ENCODE peak calls at places on chromosomes 12 and 14, in six cellular contexts. One of them, this sample, is unnamed.

GRCh38 chr14:22981090-22982012 is 1.0 kb downstream of the AJUBA start:
- DNase-seq in M059J: peak; percentile 38
- DNase-seq in mucosa of gallbladder: no peak
- DNase-seq in EL: peak; percentile 25
- DNase-seq in AG04449: no peak
- DNase-seq in effector CD4-positive, alpha-beta T cell: no peak
- DNase-seq in this sample: peak; percentile 15

GRCh38 chr14:70622111-70622712 is 19.5 kb upstream of the TTC9 start:
- DNase-seq in M059J: peak; percentile 49
- DNase-seq in effector CD4-positive, alpha-beta T cell: peak; percentile 48
- DNase-seq in AG04449: no peak
- DNase-seq in EL: peak; percentile 31
- DNase-seq in mucosa of gallbladder: peak; percentile 33
- DNase-seq in this sample: peak; percentile 47

GRCh38 chr14:68663385-68664076 is 129.3 kb downstream of the ZFP36L1 start:
- DNase-seq in mucosa of gallbladder: no peak
- DNase-seq in AG04449: no peak
- DNase-seq in EL: no peak
- DNase-seq in effector CD4-positive, alpha-beta T cell: no peak
- DNase-seq in M059J: peak; percentile 34
- DNase-seq in this sample: peak; percentile 28

GRCh38 chr14:73426877-73427276 is 31.5 kb downstream of the NUMB start:
- DNase-seq in EL: peak; percentile 75
- DNase-seq in M059J: peak; percentile 94
- DNase-seq in mucosa of gallbladder: no peak
- DNase-seq in AG04449: no peak
- DNase-seq in effector CD4-positive, alpha-beta T cell: no peak
- DNase-seq in this sample: no peak

GRCh38 chr12:52011602-52012214 is 5.0 kb downstream of the TAMALIN start:
- DNase-seq in mucosa of gallbladder: no peak
- DNase-seq in AG04449: no peak
- DNase-seq in M059J: no peak
- DNase-seq in EL: no peak
- DNase-seq in effector CD4-positive, alpha-beta T cell: no peak
- DNase-seq in this sample: no peak

GRCh38 chr12:52601671-52602070 is 408 bp upstream of the KRT72 start:
- DNase-seq in M059J: no peak
- DNase-seq in mucosa of gallbladder: no peak
- DNase-seq in effector CD4-positive, alpha-beta T cell: no peak
- DNase-seq in EL: no peak
- DNase-seq in AG04449: no peak
- DNase-seq in this sample: no peak

GRCh38 chr12:111437816-111438454 is 32.2 kb downstream of the SH2B3 start:
- DNase-seq in effector CD4-positive, alpha-beta T cell: no peak
- DNase-seq in AG04449: no peak
- DNase-seq in mucosa of gallbladder: peak; percentile 61
- DNase-seq in EL: peak; percentile 92
- DNase-seq in M059J: peak; percentile 87
- DNase-seq in this sample: no peak

GRCh38 chr12:50212071-50212467 is 44.9 kb upstream of the CERS5 start:
- DNase-seq in effector CD4-positive, alpha-beta T cell: no peak
- DNase-seq in mucosa of gallbladder: no peak
- DNase-seq in AG04449: no peak
- DNase-seq in EL: peak; percentile 28
- DNase-seq in M059J: no peak
- DNase-seq in this sample: no peak

GRCh38 chr12:103791350-103791920 is 49.6 kb downstream of the NT5DC3 start:
- DNase-seq in AG04449: no peak
- DNase-seq in M059J: peak; percentile 47
- DNase-seq in EL: no peak
- DNase-seq in mucosa of gallbladder: no peak
- DNase-seq in effector CD4-positive, alpha-beta T cell: no peak
- DNase-seq in this sample: no peak

GRCh38 chr12:53065975-53066593 is 13.1 kb downstream of the SPRYD3 start:
- DNase-seq in AG04449: no peak
- DNase-seq in EL: peak; percentile 83
- DNase-seq in mucosa of gallbladder: peak; percentile 74
- DNase-seq in effector CD4-positive, alpha-beta T cell: peak; percentile 66
- DNase-seq in M059J: peak; percentile 77
- DNase-seq in this sample: peak; percentile 63

GRCh38 chr12:95922231-95922630 is 20.2 kb downstream of the CCDC38 start:
- DNase-seq in effector CD4-positive, alpha-beta T cell: no peak
- DNase-seq in EL: peak; percentile 27
- DNase-seq in M059J: peak; percentile 12
- DNase-seq in mucosa of gallbladder: no peak
- DNase-seq in AG04449: no peak
- DNase-seq in this sample: no peak

GRCh38 chr14:89767861-89768268 is 186.7 kb downstream of the EFCAB11 start:
- DNase-seq in EL: peak; percentile 61
- DNase-seq in mucosa of gallbladder: peak; percentile 32
- DNase-seq in M059J: peak; percentile 45
- DNase-seq in effector CD4-positive, alpha-beta T cell: peak; percentile 43
- DNase-seq in AG04449: no peak
- DNase-seq in this sample: peak; percentile 67

GRCh38 chr12:103986823-103987222 is 21.2 kb downstream of the TDG start:
- DNase-seq in AG04449: peak; percentile 75
- DNase-seq in mucosa of gallbladder: no peak
- DNase-seq in EL: peak; percentile 77
- DNase-seq in effector CD4-positive, alpha-beta T cell: no peak
- DNase-seq in M059J: peak; percentile 35
- DNase-seq in this sample: no peak

GRCh38 chr14:52052991-52053390 is 15.9 kb downstream of the NID2 start:
- DNase-seq in effector CD4-positive, alpha-beta T cell: no peak
- DNase-seq in AG04449: no peak
- DNase-seq in mucosa of gallbladder: no peak
- DNase-seq in M059J: no peak
- DNase-seq in EL: no peak
- DNase-seq in this sample: no peak

GRCh38 chr14:61152851-61153364 is 128.2 kb downstream of the TMEM30B start:
- DNase-seq in EL: peak; percentile 43
- DNase-seq in M059J: peak; percentile 72
- DNase-seq in mucosa of gallbladder: no peak
- DNase-seq in effector CD4-positive, alpha-beta T cell: no peak
- DNase-seq in AG04449: no peak
- DNase-seq in this sample: no peak

GRCh38 chr14:102317564-102318248 is 1.8 kb upstream of the ZNF839 start:
- DNase-seq in mucosa of gallbladder: no peak
- DNase-seq in effector CD4-positive, alpha-beta T cell: no peak
- DNase-seq in AG04449: no peak
- DNase-seq in EL: peak; percentile 37
- DNase-seq in M059J: peak; percentile 36
- DNase-seq in this sample: no peak

GRCh38 chr14:24828486-24828885 is 194.5 kb upstream of the GZMB start:
- DNase-seq in effector CD4-positive, alpha-beta T cell: no peak
- DNase-seq in mucosa of gallbladder: no peak
- DNase-seq in M059J: no peak
- DNase-seq in EL: peak; percentile 57
- DNase-seq in AG04449: no peak
- DNase-seq in this sample: no peak

GRCh38 chr12:6113691-6114475 is 10.6 kb downstream of the VWF start:
- DNase-seq in mucosa of gallbladder: no peak
- DNase-seq in AG04449: no peak
- DNase-seq in effector CD4-positive, alpha-beta T cell: no peak
- DNase-seq in EL: no peak
- DNase-seq in M059J: no peak
- DNase-seq in this sample: no peak

GRCh38 chr12:57756406-57757341 is 1.8 kb downstream of the MARCHF9 start:
- DNase-seq in mucosa of gallbladder: no peak
- DNase-seq in effector CD4-positive, alpha-beta T cell: peak; percentile 61
- DNase-seq in EL: no peak
- DNase-seq in AG04449: no peak
- DNase-seq in M059J: no peak
- DNase-seq in this sample: peak; percentile 63

GRCh38 chr12:52252728-52253328 is 19.8 kb downstream of the KRT7 start:
- DNase-seq in effector CD4-positive, alpha-beta T cell: no peak
- DNase-seq in AG04449: no peak
- DNase-seq in EL: no peak
- DNase-seq in mucosa of gallbladder: no peak
- DNase-seq in M059J: no peak
- DNase-seq in this sample: no peak

GRCh38 chr12:120121766-120122293 is 5.3 kb upstream of the RAB35 start:
- DNase-seq in M059J: no peak
- DNase-seq in mucosa of gallbladder: no peak
- DNase-seq in AG04449: no peak
- DNase-seq in EL: no peak
- DNase-seq in effector CD4-positive, alpha-beta T cell: no peak
- DNase-seq in this sample: no peak

GRCh38 chr12:13130981-13131380 is 27.5 kb upstream of the GSG1 start:
- DNase-seq in M059J: no peak
- DNase-seq in EL: no peak
- DNase-seq in AG04449: no peak
- DNase-seq in effector CD4-positive, alpha-beta T cell: no peak
- DNase-seq in mucosa of gallbladder: no peak
- DNase-seq in this sample: no peak

GRCh38 chr12:116436561-116437249 is 122.5 kb upstream of the MAP1LC3B2 start:
- DNase-seq in EL: no peak
- DNase-seq in effector CD4-positive, alpha-beta T cell: no peak
- DNase-seq in mucosa of gallbladder: no peak
- DNase-seq in M059J: no peak
- DNase-seq in AG04449: no peak
- DNase-seq in this sample: no peak

GRCh38 chr12:123050331-123050809 is 69.9 kb downstream of the ARL6IP4 start:
- DNase-seq in EL: peak; percentile 47
- DNase-seq in mucosa of gallbladder: no peak
- DNase-seq in effector CD4-positive, alpha-beta T cell: no peak
- DNase-seq in M059J: peak; percentile 94
- DNase-seq in AG04449: no peak
- DNase-seq in this sample: no peak

GRCh38 chr14:21087294-21088091 is 11.0 kb downstream of the ZNF219 start:
- DNase-seq in mucosa of gallbladder: no peak
- DNase-seq in EL: peak; percentile 91
- DNase-seq in AG04449: peak; percentile 84
- DNase-seq in effector CD4-positive, alpha-beta T cell: peak; percentile 80
- DNase-seq in M059J: peak; percentile 92
- DNase-seq in this sample: peak; percentile 81

GRCh38 chr14:61537567-61538463 is 157.5 kb upstream of the HIF1A start:
- DNase-seq in effector CD4-positive, alpha-beta T cell: no peak
- DNase-seq in EL: peak; percentile 72
- DNase-seq in M059J: peak; percentile 90
- DNase-seq in AG04449: no peak
- DNase-seq in mucosa of gallbladder: peak; percentile 86
- DNase-seq in this sample: no peak

GRCh38 chr12:79373896-79374499 is 316.8 kb downstream of the PAWR start:
- DNase-seq in M059J: peak; percentile 25
- DNase-seq in AG04449: no peak
- DNase-seq in mucosa of gallbladder: no peak
- DNase-seq in effector CD4-positive, alpha-beta T cell: no peak
- DNase-seq in EL: peak; percentile 36
- DNase-seq in this sample: no peak

GRCh38 chr12:11461433-11461832 is 66.1 kb upstream of the PRB2 start:
- DNase-seq in EL: no peak
- DNase-seq in mucosa of gallbladder: no peak
- DNase-seq in M059J: no peak
- DNase-seq in AG04449: no peak
- DNase-seq in effector CD4-positive, alpha-beta T cell: no peak
- DNase-seq in this sample: no peak

GRCh38 chr14:93967637-93968250 is 8.6 kb downstream of the ASB2 start:
- DNase-seq in M059J: no peak
- DNase-seq in mucosa of gallbladder: no peak
- DNase-seq in AG04449: no peak
- DNase-seq in effector CD4-positive, alpha-beta T cell: no peak
- DNase-seq in EL: no peak
- DNase-seq in this sample: no peak

GRCh38 chr12:42125372-42125767 is 19.3 kb downstream of the GXYLT1 start:
- DNase-seq in mucosa of gallbladder: no peak
- DNase-seq in EL: no peak
- DNase-seq in AG04449: no peak
- DNase-seq in M059J: no peak
- DNase-seq in effector CD4-positive, alpha-beta T cell: no peak
- DNase-seq in this sample: no peak

GRCh38 chr12:133080051-133080618 is 588 bp upstream of the ZNF140 start:
- DNase-seq in M059J: peak; percentile 98
- DNase-seq in mucosa of gallbladder: peak; percentile 99
- DNase-seq in effector CD4-positive, alpha-beta T cell: peak; percentile 94
- DNase-seq in EL: peak; percentile 98
- DNase-seq in AG04449: peak; percentile 98
- DNase-seq in this sample: peak; percentile 91

GRCh38 chr12:70637286-70637685 is at the start of gene PTPRB:
- DNase-seq in AG04449: no peak
- DNase-seq in EL: no peak
- DNase-seq in mucosa of gallbladder: no peak
- DNase-seq in effector CD4-positive, alpha-beta T cell: no peak
- DNase-seq in M059J: no peak
- DNase-seq in this sample: no peak

GRCh38 chr12:11865835-11866234 is 204.9 kb upstream of the BCL2L14 start:
- DNase-seq in effector CD4-positive, alpha-beta T cell: no peak
- DNase-seq in mucosa of gallbladder: no peak
- DNase-seq in M059J: no peak
- DNase-seq in AG04449: no peak
- DNase-seq in EL: no peak
- DNase-seq in this sample: no peak

GRCh38 chr14:73463411-73463810 is 5.1 kb upstream of the NUMB start:
- DNase-seq in effector CD4-positive, alpha-beta T cell: no peak
- DNase-seq in AG04449: peak; percentile 93
- DNase-seq in EL: peak; percentile 93
- DNase-seq in M059J: peak; percentile 81
- DNase-seq in mucosa of gallbladder: no peak
- DNase-seq in this sample: no peak

GRCh38 chr14:37263656-37264236 is 66.0 kb downstream of the MIPOL1 start:
- DNase-seq in effector CD4-positive, alpha-beta T cell: no peak
- DNase-seq in AG04449: no peak
- DNase-seq in M059J: no peak
- DNase-seq in EL: no peak
- DNase-seq in mucosa of gallbladder: no peak
- DNase-seq in this sample: no peak